ENCODE peak calls at places on chromosomes 11 and 22, in six cellular contexts. K is NB4; F is T follicular helper cell; X is activated CD8-positive, alpha-beta memory T cell treated with anti-CD3 and anti-CD28 coated beads, Interleukin-2, amount 50 U/mL, for 48 hours; N is iris pigment epithelial cell; H is choroid plexus epithelial cell. R is an unnamed sample.

GRCh38 chr11:65559951-65560537 is 1.9 kb upstream of the LTBP3 start:
- DNase-seq in H (peak), K (no peak), X (no peak), F (no peak), N (peak), R (peak)

GRCh38 chr11:57491371-57492061 is 24.0 kb downstream of the SLC43A1 start:
- DNase-seq in N (peak), H (peak), F (no peak), K (peak), X (peak), R (no peak)

GRCh38 chr11:61541568-61541967 is 33.0 kb downstream of the LRRC10B start:
- DNase-seq in K (peak), H (peak), X (no peak), N (peak), F (no peak), R (peak)

GRCh38 chr11:85815186-85815911 is 4.4 kb upstream of the SYTL2 start:
- DNase-seq in X (no peak), K (no peak), N (peak), F (no peak), H (no peak), R (peak)

GRCh38 chr11:73359930-73360742 is 16.1 kb upstream of the RELT start:
- DNase-seq in K (peak), X (no peak), F (no peak), N (peak), H (peak), R (peak)

GRCh38 chr22:30261134-30261533 is 5.5 kb downstream of the OSM start:
- DNase-seq in N (no peak), F (no peak), H (no peak), K (peak), X (no peak), R (peak)

GRCh38 chr11:26904114-26904513 is 89.8 kb upstream of the FIBIN start:
- DNase-seq in X (no peak), N (no peak), F (no peak), H (no peak), K (no peak), R (no peak)

GRCh38 chr11:19980957-19981669 is 179.2 kb downstream of the DBX1 start:
- DNase-seq in X (no peak), F (no peak), N (peak), H (peak), K (no peak), R (peak)

GRCh38 chr11:9091044-9091936 is at the start of gene SCUBE2:
- DNase-seq in K (no peak), H (no peak), X (no peak), N (no peak), F (no peak), R (no peak)

GRCh38 chr11:95920460-95921105 is 3.3 kb downstream of the MTMR2 start:
- DNase-seq in K (peak), F (no peak), X (no peak), H (peak), N (peak), R (no peak)

GRCh38 chr11:35274909-35275807 is 136.2 kb downstream of the CD44 start:
- DNase-seq in X (no peak), H (no peak), N (no peak), K (no peak), F (no peak), R (peak)

GRCh38 chr11:64713031-64713780 is 9.8 kb downstream of the NRXN2 start:
- DNase-seq in N (peak), K (no peak), F (no peak), X (no peak), H (peak), R (no peak)

GRCh38 chr11:133718238-133718637 is 127.1 kb downstream of the SPATA19 start:
- DNase-seq in N (no peak), F (no peak), H (no peak), X (no peak), K (no peak), R (no peak)

GRCh38 chr22:28904211-28904808 is 20.9 kb downstream of the ZNRF3 start:
- DNase-seq in N (peak), F (no peak), H (peak), X (no peak), K (no peak), R (peak)

GRCh38 chr11:31236052-31236652 is 133.4 kb downstream of the DCDC1 start:
- DNase-seq in K (peak), H (peak), N (peak), F (no peak), X (no peak), R (peak)